ENCODE peak calls at places on chromosomes 1 and 21, in five cellular contexts. One of them, this sample, is unnamed.

GRCh38 chr1:179187708-179188471 is 41.6 kb downstream of the ABL2 start:
- DNase-seq in cardiac muscle cell: no peak
- DNase-seq in CD4-positive, alpha-beta T cell: no peak
- DNase-seq in lower lobe of right lung: no peak
- DNase-seq in HCT116: no peak
- DNase-seq in this sample: no peak

GRCh38 chr1:6967431-6968079 is 182.3 kb downstream of the CAMTA1 start:
- DNase-seq in HCT116: no peak
- DNase-seq in lower lobe of right lung: no peak
- DNase-seq in cardiac muscle cell: no peak
- DNase-seq in CD4-positive, alpha-beta T cell: no peak
- DNase-seq in this sample: no peak

GRCh38 chr1:39450956-39451601 is 40.4 kb upstream of the BMP8A start:
- DNase-seq in CD4-positive, alpha-beta T cell: no peak
- DNase-seq in cardiac muscle cell: no peak
- DNase-seq in HCT116: no peak
- DNase-seq in lower lobe of right lung: no peak
- DNase-seq in this sample: no peak

GRCh38 chr1:232570007-232570406 is 59.9 kb downstream of the SIPA1L2 start:
- DNase-seq in HCT116: no peak
- DNase-seq in lower lobe of right lung: no peak
- DNase-seq in cardiac muscle cell: no peak
- DNase-seq in CD4-positive, alpha-beta T cell: no peak
- DNase-seq in this sample: no peak

GRCh38 chr1:5896706-5897105 is 95.5 kb downstream of the NPHP4 start:
- DNase-seq in cardiac muscle cell: no peak
- DNase-seq in CD4-positive, alpha-beta T cell: no peak
- DNase-seq in lower lobe of right lung: peak; percentile 20
- DNase-seq in HCT116: no peak
- DNase-seq in this sample: no peak

GRCh38 chr1:36802018-36802417 is 232.3 kb downstream of the GRIK3 start:
- DNase-seq in lower lobe of right lung: no peak
- DNase-seq in cardiac muscle cell: no peak
- DNase-seq in CD4-positive, alpha-beta T cell: no peak
- DNase-seq in HCT116: no peak
- DNase-seq in this sample: no peak

GRCh38 chr1:214325401-214325800 is 44.4 kb downstream of the SMYD2 start:
- DNase-seq in cardiac muscle cell: no peak
- DNase-seq in HCT116: no peak
- DNase-seq in lower lobe of right lung: no peak
- DNase-seq in CD4-positive, alpha-beta T cell: no peak
- DNase-seq in this sample: no peak

GRCh38 chr1:168408531-168409242 is 128.0 kb downstream of the TBX19 start:
- DNase-seq in cardiac muscle cell: no peak
- DNase-seq in CD4-positive, alpha-beta T cell: peak; percentile 26
- DNase-seq in HCT116: peak; percentile 95
- DNase-seq in lower lobe of right lung: no peak
- DNase-seq in this sample: no peak

GRCh38 chr1:9561429-9561828 is 22.2 kb downstream of the SLC25A33 start:
- DNase-seq in cardiac muscle cell: peak; percentile 19
- DNase-seq in CD4-positive, alpha-beta T cell: no peak
- DNase-seq in lower lobe of right lung: no peak
- DNase-seq in HCT116: no peak
- DNase-seq in this sample: peak; percentile 36

GRCh38 chr1:171142081-171142450 is 43.0 kb upstream of the FMO2 start:
- DNase-seq in lower lobe of right lung: no peak
- DNase-seq in HCT116: no peak
- DNase-seq in cardiac muscle cell: no peak
- DNase-seq in CD4-positive, alpha-beta T cell: no peak
- DNase-seq in this sample: no peak

GRCh38 chr1:33814166-33814565 is 49.7 kb upstream of the HMGB4 start:
- DNase-seq in lower lobe of right lung: no peak
- DNase-seq in HCT116: no peak
- DNase-seq in CD4-positive, alpha-beta T cell: no peak
- DNase-seq in cardiac muscle cell: no peak
- DNase-seq in this sample: no peak

GRCh38 chr21:38280446-38280845 is 23.7 kb downstream of the KCNJ15 start:
- DNase-seq in CD4-positive, alpha-beta T cell: no peak
- DNase-seq in lower lobe of right lung: no peak
- DNase-seq in cardiac muscle cell: no peak
- DNase-seq in HCT116: no peak
- DNase-seq in this sample: no peak

GRCh38 chr1:23910144-23910543 is 3.0 kb downstream of the CNR2 start:
- DNase-seq in lower lobe of right lung: no peak
- DNase-seq in CD4-positive, alpha-beta T cell: no peak
- DNase-seq in HCT116: no peak
- DNase-seq in cardiac muscle cell: no peak
- DNase-seq in this sample: no peak

GRCh38 chr1:147245586-147246021 is 3.1 kb downstream of the CHD1L start:
- DNase-seq in cardiac muscle cell: no peak
- DNase-seq in HCT116: no peak
- DNase-seq in lower lobe of right lung: no peak
- DNase-seq in CD4-positive, alpha-beta T cell: no peak
- DNase-seq in this sample: no peak

DNA sequence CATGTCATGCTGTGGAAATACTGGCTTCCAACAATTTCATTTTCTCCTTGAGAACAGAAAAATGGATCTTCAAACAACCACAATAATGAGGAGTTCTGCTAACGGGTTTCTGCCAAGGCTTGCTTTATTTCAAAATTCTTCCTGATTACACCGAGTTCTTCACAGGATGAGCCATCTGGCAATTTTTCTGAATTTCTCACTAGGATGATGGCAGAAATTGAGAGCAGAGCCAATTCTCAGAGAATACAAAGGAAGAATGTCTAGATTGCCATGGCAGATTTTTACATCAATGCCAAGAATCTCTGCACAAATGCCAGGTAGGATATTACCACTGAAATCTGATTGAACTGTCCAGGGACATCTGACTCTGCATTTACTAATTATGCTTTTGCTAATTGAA is 619.0 kb upstream of the CHRM3 start:
- DNase-seq in cardiac muscle cell: no peak
- DNase-seq in CD4-positive, alpha-beta T cell: no peak
- DNase-seq in lower lobe of right lung: no peak
- DNase-seq in HCT116: no peak
- DNase-seq in this sample: no peak
- H3K9me3 ChIP-seq in cardiac muscle cell: no peaks in the 10 kb centered on the region
- H3K9me3 ChIP-seq in CD4-positive, alpha-beta T cell: peaks cover 14% of the 10 kb centered on the region
- H3K9me3 ChIP-seq in lower lobe of right lung: peaks cover 18% of the 10 kb centered on the region
- H3K9me3 ChIP-seq in HCT116: peaks cover 19% of the 10 kb centered on the region
- H3K9me3 ChIP-seq in this sample: peaks cover 5% of the 10 kb centered on the region

GRCh38 chr21:15365751-15366392 is 301.1 kb upstream of the NRIP1 start:
- DNase-seq in CD4-positive, alpha-beta T cell: no peak
- DNase-seq in lower lobe of right lung: no peak
- DNase-seq in HCT116: no peak
- DNase-seq in cardiac muscle cell: no peak
- DNase-seq in this sample: no peak

GRCh38 chr21:15362458-15362857 is 297.7 kb upstream of the NRIP1 start:
- DNase-seq in lower lobe of right lung: no peak
- DNase-seq in cardiac muscle cell: no peak
- DNase-seq in CD4-positive, alpha-beta T cell: no peak
- DNase-seq in HCT116: no peak
- DNase-seq in this sample: no peak

GRCh38 chr21:15363921-15364320 is 299.1 kb upstream of the NRIP1 start:
- DNase-seq in HCT116: no peak
- DNase-seq in cardiac muscle cell: no peak
- DNase-seq in CD4-positive, alpha-beta T cell: no peak
- DNase-seq in lower lobe of right lung: no peak
- DNase-seq in this sample: no peak

GRCh38 chr21:15370576-15370975 is 305.8 kb upstream of the NRIP1 start:
- DNase-seq in HCT116: no peak
- DNase-seq in CD4-positive, alpha-beta T cell: no peak
- DNase-seq in lower lobe of right lung: no peak
- DNase-seq in cardiac muscle cell: no peak
- DNase-seq in this sample: no peak

GRCh38 chr21:15367061-15367626 is 302.3 kb upstream of the NRIP1 start:
- DNase-seq in HCT116: no peak
- DNase-seq in lower lobe of right lung: no peak
- DNase-seq in cardiac muscle cell: no peak
- DNase-seq in CD4-positive, alpha-beta T cell: no peak
- DNase-seq in this sample: no peak
- H3K9me3 ChIP-seq in HCT116: no peaks in the 10 kb centered on the region
- H3K9me3 ChIP-seq in lower lobe of right lung: no peaks in the 10 kb centered on the region
- H3K9me3 ChIP-seq in cardiac muscle cell: no peaks in the 10 kb centered on the region
- H3K9me3 ChIP-seq in CD4-positive, alpha-beta T cell: peaks cover 7% of the 10 kb centered on the region
- H3K9me3 ChIP-seq in this sample: no peaks in the 10 kb centered on the region

GRCh38 chr1:227212164-227212563 is 106.1 kb downstream of the CDC42BPA start:
- DNase-seq in HCT116: no peak
- DNase-seq in lower lobe of right lung: no peak
- DNase-seq in CD4-positive, alpha-beta T cell: no peak
- DNase-seq in cardiac muscle cell: peak; percentile 63
- DNase-seq in this sample: no peak

GRCh38 chr1:227215863-227216510 is 102.3 kb downstream of the CDC42BPA start:
- DNase-seq in HCT116: no peak
- DNase-seq in lower lobe of right lung: no peak
- DNase-seq in CD4-positive, alpha-beta T cell: no peak
- DNase-seq in cardiac muscle cell: no peak
- DNase-seq in this sample: no peak

GRCh38 chr1:227213426-227213825 is 104.9 kb downstream of the CDC42BPA start:
- DNase-seq in CD4-positive, alpha-beta T cell: no peak
- DNase-seq in cardiac muscle cell: no peak
- DNase-seq in HCT116: no peak
- DNase-seq in lower lobe of right lung: no peak
- DNase-seq in this sample: no peak

GRCh38 chr1:227210604-227211003 is 107.7 kb downstream of the CDC42BPA start:
- DNase-seq in lower lobe of right lung: no peak
- DNase-seq in HCT116: no peak
- DNase-seq in CD4-positive, alpha-beta T cell: no peak
- DNase-seq in cardiac muscle cell: no peak
- DNase-seq in this sample: no peak

DNA sequence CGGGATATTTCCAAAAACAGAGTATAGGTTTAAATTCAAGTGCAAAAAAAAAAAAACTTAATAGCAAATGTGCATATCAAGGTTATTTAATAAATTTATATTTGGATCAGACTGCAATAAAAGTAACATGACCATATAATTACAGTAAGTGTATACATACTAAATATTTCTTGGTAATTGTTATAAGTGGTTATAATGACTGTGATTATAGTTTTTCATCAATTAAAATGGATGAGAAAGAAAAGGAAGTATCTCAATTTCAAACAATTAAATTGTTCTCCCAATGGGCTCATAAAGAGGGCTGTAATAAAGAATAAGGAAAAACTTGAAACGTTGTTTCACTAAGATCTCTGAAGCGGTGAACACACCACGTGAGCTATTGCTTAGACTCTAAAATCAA is 104.1 kb downstream of the CDC42BPA start:
- DNase-seq in lower lobe of right lung: no peak
- DNase-seq in CD4-positive, alpha-beta T cell: no peak
- DNase-seq in HCT116: no peak
- DNase-seq in cardiac muscle cell: no peak
- DNase-seq in this sample: no peak
- H3K9me3 ChIP-seq in lower lobe of right lung: no peaks in the 10 kb centered on the region
- H3K9me3 ChIP-seq in CD4-positive, alpha-beta T cell: no peaks in the 10 kb centered on the region
- H3K9me3 ChIP-seq in HCT116: no peaks in the 10 kb centered on the region
- H3K9me3 ChIP-seq in cardiac muscle cell: no peaks in the 10 kb centered on the region
- H3K9me3 ChIP-seq in this sample: no peaks in the 10 kb centered on the region

GRCh38 chr21:8998946-8999681 is 1522.3 kb upstream of the TPTE start:
- DNase-seq in lower lobe of right lung: no peak
- DNase-seq in HCT116: no peak
- DNase-seq in CD4-positive, alpha-beta T cell: no peak
- DNase-seq in cardiac muscle cell: no peak
- DNase-seq in this sample: no peak

GRCh38 chr21:8994640-8995511 is 1526.5 kb upstream of the TPTE start:
- DNase-seq in cardiac muscle cell: no peak
- DNase-seq in CD4-positive, alpha-beta T cell: no peak
- DNase-seq in HCT116: no peak
- DNase-seq in lower lobe of right lung: no peak
- DNase-seq in this sample: no peak

GRCh38 chr21:8993284-8993942 is 1528.0 kb upstream of the TPTE start:
- DNase-seq in CD4-positive, alpha-beta T cell: no peak
- DNase-seq in lower lobe of right lung: no peak
- DNase-seq in HCT116: no peak
- DNase-seq in cardiac muscle cell: no peak
- DNase-seq in this sample: no peak

GRCh38 chr21:8993943-8994639 is 1527.3 kb upstream of the TPTE start:
- DNase-seq in HCT116: no peak
- DNase-seq in lower lobe of right lung: no peak
- DNase-seq in CD4-positive, alpha-beta T cell: no peak
- DNase-seq in cardiac muscle cell: no peak
- DNase-seq in this sample: peak; percentile 55

DNA sequence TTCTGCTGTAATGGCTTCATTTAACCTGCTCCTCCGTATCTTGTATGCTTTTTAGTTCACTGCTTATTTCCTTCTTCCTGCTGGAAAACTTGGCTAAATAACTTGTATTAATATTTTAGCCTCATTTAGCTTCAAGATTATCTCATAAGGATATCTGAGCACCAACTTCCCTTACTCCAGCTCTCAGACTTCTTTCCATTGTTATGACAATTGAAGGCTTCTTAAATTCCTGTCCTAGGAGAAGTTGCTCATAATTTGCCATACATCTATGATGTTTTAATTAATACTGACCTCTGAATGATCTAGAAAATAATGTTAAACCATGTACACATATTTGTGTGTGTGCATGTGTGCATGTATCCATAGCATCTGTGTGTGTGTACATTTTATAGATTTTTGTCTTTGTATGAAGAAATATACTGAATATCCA is 1524.4 kb upstream of the TPTE start:
- DNase-seq in HCT116: no peak
- DNase-seq in CD4-positive, alpha-beta T cell: no peak
- DNase-seq in cardiac muscle cell: no peak
- DNase-seq in lower lobe of right lung: no peak
- DNase-seq in this sample: no peak
- H3K9me3 ChIP-seq in HCT116: peaks cover 39% of the 10 kb centered on the region
- H3K9me3 ChIP-seq in CD4-positive, alpha-beta T cell: peaks cover 11% of the 10 kb centered on the region
- H3K9me3 ChIP-seq in cardiac muscle cell: peaks cover 14% of the 10 kb centered on the region
- H3K9me3 ChIP-seq in lower lobe of right lung: no peaks in the 10 kb centered on the region
- H3K9me3 ChIP-seq in this sample: no peaks in the 10 kb centered on the region

GRCh38 chr1:150579110-150579954 is at the start of gene MCL1:
- DNase-seq in cardiac muscle cell: peak; percentile 97
- DNase-seq in HCT116: peak; percentile 85
- DNase-seq in lower lobe of right lung: peak; percentile 98
- DNase-seq in CD4-positive, alpha-beta T cell: peak; percentile 82
- DNase-seq in this sample: peak; percentile 94
- H3K9me3 ChIP-seq in cardiac muscle cell: no peaks in the 10 kb centered on the region
- H3K9me3 ChIP-seq in HCT116: no peaks in the 10 kb centered on the region
- H3K9me3 ChIP-seq in lower lobe of right lung: no peaks in the 10 kb centered on the region
- H3K9me3 ChIP-seq in CD4-positive, alpha-beta T cell: no peaks in the 10 kb centered on the region
- H3K9me3 ChIP-seq in this sample: peaks cover 2% of the 10 kb centered on the region

DNA sequence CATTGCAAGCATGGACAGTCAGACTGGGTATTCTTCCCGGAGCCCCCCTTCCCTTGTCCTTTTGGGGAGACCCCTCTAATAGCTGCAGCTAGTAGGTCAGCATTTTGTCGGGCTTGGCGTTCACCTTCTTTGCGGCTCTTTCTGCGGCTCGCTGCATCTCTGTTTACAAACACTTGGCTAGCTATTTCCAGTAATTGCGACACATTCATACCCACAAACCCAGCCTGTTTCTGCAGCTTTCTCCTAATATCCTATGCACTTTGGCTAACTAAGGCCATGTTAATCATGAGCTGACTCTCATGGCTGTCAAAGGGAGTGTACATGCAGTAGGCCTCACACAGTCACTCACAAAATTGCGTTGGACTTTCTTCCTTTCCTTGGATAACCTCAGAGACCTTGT is 716.4 kb downstream of the AMY1C start:
- DNase-seq in cardiac muscle cell: no peak
- DNase-seq in lower lobe of right lung: no peak
- DNase-seq in CD4-positive, alpha-beta T cell: no peak
- DNase-seq in HCT116: no peak
- DNase-seq in this sample: no peak
- H3K9me3 ChIP-seq in cardiac muscle cell: no peaks in the 10 kb centered on the region
- H3K9me3 ChIP-seq in lower lobe of right lung: peaks cover 7% of the 10 kb centered on the region
- H3K9me3 ChIP-seq in CD4-positive, alpha-beta T cell: peaks cover 9% of the 10 kb centered on the region
- H3K9me3 ChIP-seq in HCT116: peaks cover 3% of the 10 kb centered on the region
- H3K9me3 ChIP-seq in this sample: no peaks in the 10 kb centered on the region

This sample was measured in BE2C.